ENCODE peak calls at places on chromosomes 13 and 19, in nine cellular contexts. A is fibroblast of mammary gland, S is AG09319, V is nephron progenitor cell, I is brain microvascular endothelial cell, W is mesothelial cell of epicardium, J is NB4, B is stomach, Y is AG10803. G is an unnamed sample.

GRCh38 chr19:50500060-50500752 is 10.8 kb downstream of the JOSD2 start:
- DNase-seq in I (no peak), W (no peak), V (peak), J (peak), A (no peak), Y (no peak), B (no peak), S (no peak), G (peak)

GRCh38 chr13:98816406-98816805 is 63.9 kb upstream of the SLC15A1 start:
- DNase-seq in A (no peak), W (no peak), V (no peak), Y (no peak), I (no peak), S (no peak), B (no peak), J (no peak), G (no peak)

GRCh38 chr19:7219056-7219455 is 75.2 kb downstream of the INSR start:
- DNase-seq in Y (no peak), V (no peak), A (no peak), B (no peak), S (no peak), J (no peak), I (no peak), W (no peak), G (no peak)

GRCh38 chr13:30713133-30713532 is 22.2 kb upstream of the ALOX5AP start:
- DNase-seq in W (no peak), A (no peak), J (peak), Y (peak), V (no peak), I (no peak), B (no peak), S (no peak), G (no peak)

GRCh38 chr13:43572601-43573360 is 214.0 kb downstream of the ENOX1 start:
- DNase-seq in A (peak), Y (peak), I (peak), B (no peak), V (no peak), W (no peak), J (no peak), S (peak), G (no peak)

GRCh38 chr13:25632166-25632888 is 260.6 kb downstream of the ATP8A2 start:
- DNase-seq in I (no peak), S (no peak), J (no peak), V (no peak), B (no peak), W (no peak), Y (no peak), A (no peak), G (peak)

GRCh38 chr19:44897835-44898234 is 6.8 kb downstream of the TOMM40 start:
- DNase-seq in B (no peak), V (no peak), J (no peak), Y (no peak), A (no peak), W (no peak), S (no peak), I (no peak), G (no peak)

GRCh38 chr19:13451596-13451995 is 54.7 kb downstream of the CACNA1A start:
- DNase-seq in W (no peak), A (no peak), Y (no peak), I (no peak), J (no peak), B (no peak), S (no peak), V (no peak), G (no peak)

GRCh38 chr13:100673376-100673830 is 1.2 kb downstream of the TMTC4 start:
- DNase-seq in Y (no peak), J (no peak), S (no peak), W (no peak), V (peak), I (no peak), A (no peak), B (no peak), G (peak)

GRCh38 chr19:47309038-47309437 is 623 bp upstream of the C5AR1 start:
- DNase-seq in J (peak), I (no peak), S (no peak), B (no peak), A (peak), Y (peak), V (no peak), W (no peak), G (no peak)

GRCh38 chr13:29547135-29547534 is 48.4 kb downstream of the SLC7A1 start:
- DNase-seq in Y (no peak), J (no peak), V (no peak), W (no peak), S (no peak), A (no peak), I (no peak), B (no peak), G (no peak)

GRCh38 chr13:78299832-78300623 is 303.3 kb downstream of the POU4F1 start:
- DNase-seq in W (no peak), V (no peak), Y (no peak), I (no peak), B (no peak), J (no peak), S (no peak), A (no peak), G (no peak)

GRCh38 chr13:110475550-110476219 is 85.8 kb downstream of the RAB20 start:
- DNase-seq in A (no peak), S (no peak), W (no peak), I (no peak), Y (no peak), B (no peak), J (no peak), V (no peak), G (no peak)

GRCh38 chr13:74930402-74931165 is 551.4 kb downstream of the TBC1D4 start:
- DNase-seq in S (no peak), J (no peak), Y (peak), I (peak), B (no peak), A (peak), V (no peak), W (no peak), G (no peak)

GRCh38 chr13:104773775-104774174 is 1707.6 kb upstream of the SLC10A2 start:
- DNase-seq in I (peak), B (no peak), Y (peak), A (peak), W (no peak), S (no peak), V (no peak), J (peak), G (no peak)

GRCh38 chr19:49362048-49362925 is at the start of gene TEAD2:
- DNase-seq in I (peak), J (no peak), A (peak), V (peak), B (peak), S (no peak), W (peak), Y (peak), G (peak)

GRCh38 chr19:4077011-4077382 is 10.3 kb upstream of the ZBTB7A start:
- DNase-seq in A (no peak), I (no peak), S (no peak), B (no peak), Y (no peak), J (no peak), V (no peak), W (no peak), G (no peak)

GRCh38 chr19:741506-742131 is 9.3 kb upstream of the MISP start:
- DNase-seq in W (no peak), J (peak), S (no peak), B (no peak), I (no peak), V (no peak), Y (no peak), A (no peak), G (peak)
- TF ChIP-seq CTCF in W (no peak), J (peak), S (peak), B (no peak), I (peak), V (peak), Y (peak), A (no peak), G (peak)

GRCh38 chr13:95123726-95124125 is 177.5 kb downstream of the ABCC4 start:
- DNase-seq in J (no peak), W (no peak), Y (no peak), B (no peak), I (no peak), A (no peak), V (no peak), S (no peak), G (no peak)

GRCh38 chr13:95121516-95121915 is 179.7 kb downstream of the ABCC4 start:
- DNase-seq in J (no peak), S (no peak), W (no peak), B (no peak), Y (no peak), V (no peak), I (no peak), A (no peak), G (no peak)

GRCh38 chr13:95124959-95125358 is 176.3 kb downstream of the ABCC4 start:
- DNase-seq in W (no peak), Y (no peak), A (no peak), S (no peak), B (no peak), I (no peak), J (no peak), V (no peak), G (no peak)

GRCh38 chr13:95120650-95121049 is 180.6 kb downstream of the ABCC4 start:
- DNase-seq in B (no peak), Y (no peak), V (no peak), W (no peak), I (no peak), S (no peak), A (no peak), J (no peak), G (no peak)

GRCh38 chr13:95122063-95122462 is 179.2 kb downstream of the ABCC4 start:
- DNase-seq in Y (no peak), V (no peak), B (no peak), A (no peak), W (no peak), S (no peak), J (no peak), I (no peak), G (no peak)
- TF ChIP-seq CTCF in Y (no peak), V (no peak), B (no peak), A (no peak), W (no peak), S (no peak), J (no peak), I (no peak), G (no peak)

GRCh38 chr13:66689628-66690027 is 540.5 kb downstream of the PCDH9 start:
- DNase-seq in S (no peak), A (peak), V (no peak), I (peak), W (no peak), Y (no peak), J (no peak), B (no peak), G (no peak)
- TF ChIP-seq CTCF in S (peak), A (peak), V (no peak), I (peak), W (no peak), Y (no peak), J (no peak), B (no peak), G (peak)

GRCh38 chr13:59312776-59313175 is 851.0 kb downstream of the DIAPH3 start:
- DNase-seq in I (no peak), Y (no peak), S (no peak), J (no peak), V (no peak), A (no peak), W (no peak), B (no peak), G (no peak)

GRCh38 chr13:59319276-59319675 is 844.5 kb downstream of the DIAPH3 start:
- DNase-seq in V (no peak), J (no peak), W (no peak), S (no peak), Y (no peak), B (no peak), A (no peak), I (no peak), G (no peak)

GRCh38 chr13:59320021-59320420 is 843.7 kb downstream of the DIAPH3 start:
- DNase-seq in S (no peak), Y (no peak), J (no peak), A (no peak), W (no peak), B (no peak), V (no peak), I (no peak), G (no peak)

DNA sequence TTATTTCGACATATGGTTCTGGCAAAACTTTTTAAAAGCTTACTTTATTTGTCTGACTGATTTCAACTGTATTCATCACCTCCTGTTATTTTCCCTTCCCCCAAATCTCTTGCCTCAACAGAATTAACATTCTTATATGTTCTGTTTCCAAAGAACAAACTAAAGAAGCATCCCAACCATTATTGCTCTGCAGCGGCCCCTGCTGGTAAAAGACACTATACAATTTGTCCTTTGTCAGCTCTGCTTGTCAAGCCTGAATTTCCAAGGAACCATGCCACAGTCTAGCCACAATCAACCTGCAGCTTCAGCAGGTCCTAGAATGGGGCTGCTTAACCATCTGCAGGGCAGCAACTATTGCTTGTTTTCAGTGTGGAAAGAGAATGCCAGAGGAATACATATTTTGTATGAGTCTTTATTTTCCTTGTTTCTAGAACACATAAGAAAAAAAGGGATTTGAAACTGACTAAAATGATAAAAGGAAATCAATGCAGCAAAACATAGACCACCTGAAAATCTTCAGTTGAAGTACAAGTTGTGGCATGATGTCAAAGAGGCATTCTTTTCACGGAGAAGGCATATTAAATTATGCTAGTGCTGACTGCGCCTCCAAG is 845.3 kb downstream of the DIAPH3 start:
- DNase-seq in I (peak), Y (peak), J (peak), W (peak), B (peak), S (peak), A (peak), V (peak), G (peak)
- TF ChIP-seq CTCF in I (peak), Y (peak), J (peak), W (peak), B (peak), S (peak), A (peak), V (peak), G (peak)

DNA sequence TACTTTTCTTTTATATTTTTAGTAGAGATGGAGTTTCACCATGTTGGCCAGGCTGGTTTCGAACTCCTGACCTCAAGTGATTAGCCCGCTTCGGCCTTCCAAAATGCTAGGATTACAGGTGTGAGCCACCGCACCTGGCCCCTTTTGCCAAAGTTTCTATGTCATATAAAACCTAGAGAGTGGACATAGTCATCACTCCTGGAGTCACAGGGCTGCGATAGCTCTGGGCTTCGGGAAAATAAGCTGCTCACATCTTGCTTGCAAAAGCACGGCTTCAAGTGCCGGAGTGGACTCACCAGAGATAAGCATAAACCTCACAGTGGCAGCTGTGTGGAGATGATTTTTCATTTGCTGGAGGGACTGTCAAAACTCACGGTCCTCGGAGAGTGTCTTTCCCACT is 171.2 kb downstream of the TEX29 start:
- DNase-seq in B (peak), Y (no peak), V (no peak), W (no peak), I (no peak), S (no peak), A (no peak), J (no peak), G (no peak)
- TF ChIP-seq CTCF in B (no peak), Y (no peak), V (no peak), W (no peak), I (no peak), S (no peak), A (no peak), J (no peak), G (no peak)

GRCh38 chr13:23352161-23352560 is 81.3 kb downstream of the SACS start:
- DNase-seq in B (no peak), A (no peak), S (no peak), Y (no peak), V (no peak), I (no peak), W (no peak), J (no peak), G (no peak)
- TF ChIP-seq CTCF in B (no peak), A (no peak), S (no peak), Y (no peak), V (no peak), I (no peak), W (no peak), J (no peak), G (no peak)

G was measured in H9.